ENCODE peak calls at places on chromosomes 13 and 19, in ten cellular contexts. A is heart right ventricle, I is AG04450, Y is IMR-90, W is body of pancreas, Z is fibroblast of mammary gland, O is fibroblast of lung, P is AG09309, V is GM23338, T is tibial artery. M is an unnamed sample.

GRCh38 chr13:66138172-66138811 is 1091.8 kb downstream of the PCDH9 start:
- DNase-seq in A (no peak), I (no peak), Y (no peak), W (no peak), Z (no peak), O (no peak), P (no peak), V (no peak), T (no peak), M (no peak)

GRCh38 chr13:36715841-36716240 is 42.0 kb downstream of the SERTM1 start:
- DNase-seq in A (no peak), I (no peak), Y (no peak), W (no peak), Z (no peak), O (no peak), P (no peak), V (no peak), T (no peak), M (no peak)

GRCh38 chr13:111095031-111095840 is 19.9 kb upstream of the ARHGEF7 start:
- DNase-seq in A (no peak), I (no peak), Y (no peak), W (no peak), Z (no peak), O (no peak), P (no peak), V (no peak), T (no peak), M (no peak)

GRCh38 chr19:17618919-17619318 is 63.5 kb downstream of the COLGALT1 start:
- DNase-seq in A (no peak), I (no peak), Y (no peak), W (no peak), Z (no peak), O (no peak), P (no peak), V (no peak), T (no peak), M (no peak)

GRCh38 chr19:35095667-35096368 is 19.8 kb upstream of the FXYD3 start:
- DNase-seq in A (no peak), I (no peak), Y (no peak), W (no peak), Z (no peak), O (no peak), P (no peak), V (no peak), T (no peak), M (no peak)

GRCh38 chr13:48153186-48153585 is 58.3 kb upstream of the MED4 start:
- DNase-seq in A (no peak), I (no peak), Y (no peak), W (no peak), Z (no peak), O (no peak), P (no peak), V (no peak), T (no peak), M (no peak)

GRCh38 chr13:20157387-20157786 is 3.5 kb downstream of the GJA3 start:
- DNase-seq in A (no peak), I (no peak), Y (no peak), W (no peak), Z (no peak), O (no peak), P (no peak), V (no peak), T (no peak), M (no peak)

GRCh38 chr13:66565261-66565660 is 664.9 kb downstream of the PCDH9 start:
- DNase-seq in A (no peak), I (no peak), Y (no peak), W (no peak), Z (no peak), O (no peak), P (no peak), V (no peak), T (no peak), M (no peak)

GRCh38 chr19:17784201-17785008 is 10.5 kb upstream of the B3GNT3 start:
- DNase-seq in A (peak), I (no peak), Y (peak), W (peak), Z (peak), O (peak), P (no peak), V (peak), T (peak), M (peak)

GRCh38 chr19:36604656-36605100 is 435 bp upstream of the ZNF382 start:
- DNase-seq in A (peak), I (no peak), Y (peak), W (peak), Z (peak), O (peak), P (no peak), V (peak), T (peak), M (peak)

GRCh38 chr19:46471116-46471733 is at the start of gene PNMA8A:
- DNase-seq in A (peak), I (no peak), Y (peak), W (peak), Z (peak), O (peak), P (no peak), V (peak), T (peak), M (peak)

GRCh38 chr13:22789916-22790315 is 390.9 kb upstream of the SGCG start:
- DNase-seq in A (no peak), I (no peak), Y (no peak), W (no peak), Z (no peak), O (no peak), P (no peak), V (no peak), T (no peak), M (no peak)

GRCh38 chr19:35710784-35711723 is 6.7 kb downstream of the ZBTB32 start:
- DNase-seq in A (no peak), I (no peak), Y (no peak), W (no peak), Z (peak), O (no peak), P (no peak), V (no peak), T (no peak), M (no peak)

GRCh38 chr13:44220948-44221347 is 152.7 kb upstream of the SERP2 start:
- DNase-seq in A (no peak), I (no peak), Y (no peak), W (no peak), Z (no peak), O (no peak), P (no peak), V (no peak), T (peak), M (no peak)

GRCh38 chr13:59356607-59357006 is 807.1 kb downstream of the DIAPH3 start:
- DNase-seq in A (peak), I (peak), Y (peak), W (peak), Z (peak), O (peak), P (no peak), V (no peak), T (peak), M (peak)

GRCh38 chr13:41835871-41836270 is 125.0 kb downstream of the VWA8 start:
- DNase-seq in A (no peak), I (peak), Y (peak), W (no peak), Z (peak), O (peak), P (no peak), V (no peak), T (no peak), M (peak)

GRCh38 chr19:39125554-39126311 is at the start of gene PAK4:
- DNase-seq in A (peak), I (peak), Y (peak), W (peak), Z (peak), O (peak), P (peak), V (peak), T (peak), M (peak)

GRCh38 chr13:36102721-36103120 is 28.5 kb downstream of the DCLK1 start:
- DNase-seq in A (no peak), I (no peak), Y (no peak), W (no peak), Z (no peak), O (no peak), P (no peak), V (no peak), T (no peak), M (no peak)

GRCh38 chr13:20128459-20128927 is 32.4 kb downstream of the GJA3 start:
- DNase-seq in A (no peak), I (no peak), Y (no peak), W (peak), Z (no peak), O (no peak), P (no peak), V (no peak), T (no peak), M (no peak)

GRCh38 chr13:51249767-51250741 is 27.9 kb downstream of the FAM124A start:
- DNase-seq in A (no peak), I (no peak), Y (no peak), W (peak), Z (no peak), O (no peak), P (no peak), V (peak), T (no peak), M (no peak)

GRCh38 chr13:43058318-43058674 is 34.9 kb downstream of the DNAJC15 start:
- DNase-seq in A (peak), I (no peak), Y (peak), W (no peak), Z (peak), O (peak), P (peak), V (no peak), T (no peak), M (peak)

GRCh38 chr13:43057653-43058317 is 34.4 kb downstream of the DNAJC15 start:
- DNase-seq in A (peak), I (no peak), Y (no peak), W (no peak), Z (no peak), O (peak), P (peak), V (peak), T (no peak), M (no peak)

GRCh38 chr13:43058836-43059235 is 35.5 kb downstream of the DNAJC15 start:
- DNase-seq in A (no peak), I (no peak), Y (no peak), W (no peak), Z (no peak), O (no peak), P (no peak), V (no peak), T (no peak), M (no peak)

DNA sequence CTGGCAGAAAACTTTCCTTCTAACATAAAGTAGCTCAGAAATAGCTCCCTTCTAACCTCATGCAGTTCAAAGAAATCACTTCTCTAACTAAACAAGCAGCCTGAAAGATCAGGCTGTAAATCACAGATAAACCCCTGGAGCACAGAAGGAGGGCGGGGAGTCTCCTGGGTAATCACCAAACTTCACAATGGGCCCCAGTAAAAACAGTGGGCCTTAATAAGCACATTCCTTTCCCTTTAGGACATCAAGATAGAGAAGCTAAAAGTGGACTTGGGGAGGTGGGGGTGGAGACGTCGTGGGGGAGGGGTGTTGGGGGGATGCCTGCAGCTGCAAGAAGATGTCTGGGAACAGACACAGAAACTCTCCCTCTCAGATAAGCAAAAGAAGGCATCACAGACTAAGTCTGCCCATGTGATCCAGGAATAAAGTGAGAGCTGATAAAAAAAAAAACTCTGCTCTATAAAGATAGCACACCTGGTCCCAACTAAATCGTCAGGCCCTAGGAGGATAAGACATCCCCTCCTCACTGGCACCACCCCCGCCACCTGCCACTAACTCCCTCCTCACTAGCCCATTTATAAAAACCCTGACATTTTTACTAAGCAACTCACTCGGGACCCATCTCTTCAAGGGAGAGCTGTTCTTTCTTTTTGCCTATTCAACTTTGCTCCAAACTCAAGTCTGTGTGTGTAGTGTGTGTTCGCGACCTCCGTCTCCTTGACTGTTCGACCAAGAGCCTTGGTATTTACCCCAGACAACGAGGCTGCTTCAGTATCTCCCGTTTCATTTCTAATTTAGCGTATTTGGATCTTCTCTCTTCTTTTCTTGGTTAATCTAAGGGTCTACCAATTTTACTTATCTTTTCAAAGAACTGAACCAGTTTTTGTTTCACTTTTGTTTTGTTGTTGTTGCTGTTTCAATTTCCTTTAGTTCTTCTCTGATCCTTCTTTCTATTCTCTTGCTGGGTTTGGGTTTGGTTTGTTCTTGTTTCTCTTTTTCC is 31.7 kb downstream of the DNAJC15 start:
- DNase-seq in A (peak), I (peak), Y (peak), W (no peak), Z (peak), O (peak), P (peak), V (peak), T (no peak), M (peak)
- H3K4me3 ChIP-seq in A (peak), I (peak), Y (peak), W (no peak), Z (peak), O (peak), P (peak), V (peak), T (peak), M (peak)

GRCh38 chr13:94073006-94073744 is 406.3 kb downstream of the DCT start:
- DNase-seq in A (no peak), I (peak), Y (peak), W (no peak), Z (peak), O (peak), P (peak), V (peak), T (no peak), M (peak)
- TF ChIP-seq CTCF in A (no peak), I (no peak), Y (no peak), W (no peak), Z (no peak), O (no peak), P (no peak), V (no peak), T (no peak), M (no peak)

DNA sequence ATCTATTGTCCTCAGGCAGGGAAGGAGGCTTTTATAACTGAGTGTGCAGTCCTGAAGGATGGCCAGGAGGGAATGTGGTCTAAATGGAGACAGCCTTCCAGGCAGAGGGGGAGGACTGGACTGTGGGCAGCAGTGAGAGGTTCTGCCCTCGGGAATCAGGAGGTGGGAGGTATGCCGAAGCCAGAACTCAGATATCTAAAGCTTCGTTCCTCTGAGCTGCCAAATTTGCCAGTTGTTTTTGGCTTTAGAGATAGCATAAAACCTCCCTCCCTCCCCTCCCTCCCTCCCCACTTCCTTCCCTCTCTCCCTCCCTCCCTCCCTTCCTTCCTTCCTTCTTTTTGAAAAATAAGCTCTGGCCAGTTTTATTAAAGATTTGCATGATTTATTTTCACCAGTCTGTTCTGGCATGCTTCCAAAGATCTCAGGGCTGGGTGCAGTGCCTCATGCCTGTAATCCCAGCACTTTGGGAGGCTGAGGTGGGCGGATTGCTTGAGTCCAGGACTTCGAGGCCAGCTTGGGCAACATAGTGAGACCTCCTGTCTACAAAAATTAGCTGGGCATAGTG is 2.4 kb downstream of the MEDAG start:
- DNase-seq in A (peak), I (no peak), Y (peak), W (no peak), Z (peak), O (peak), P (no peak), V (no peak), T (peak), M (peak)
- H3K4me3 ChIP-seq in A (no peak), I (no peak), Y (no peak), W (no peak), Z (peak), O (peak), P (no peak), V (no peak), T (peak), M (peak)

GRCh38 chr13:87872813-87873212 is 201.6 kb downstream of the SLITRK5 start:
- DNase-seq in A (no peak), I (no peak), Y (no peak), W (no peak), Z (peak), O (peak), P (no peak), V (no peak), T (no peak), M (no peak)

GRCh38 chr13:87877477-87877876 is 206.3 kb downstream of the SLITRK5 start:
- DNase-seq in A (no peak), I (no peak), Y (no peak), W (no peak), Z (no peak), O (no peak), P (no peak), V (no peak), T (no peak), M (no peak)

GRCh38 chr13:87878706-87879105 is 207.5 kb downstream of the SLITRK5 start:
- DNase-seq in A (no peak), I (no peak), Y (no peak), W (no peak), Z (no peak), O (no peak), P (no peak), V (no peak), T (no peak), M (no peak)
- TF ChIP-seq CTCF in A (no peak), I (no peak), Y (no peak), W (no peak), Z (no peak), O (no peak), P (no peak), V (no peak), T (no peak), M (no peak)

DNA sequence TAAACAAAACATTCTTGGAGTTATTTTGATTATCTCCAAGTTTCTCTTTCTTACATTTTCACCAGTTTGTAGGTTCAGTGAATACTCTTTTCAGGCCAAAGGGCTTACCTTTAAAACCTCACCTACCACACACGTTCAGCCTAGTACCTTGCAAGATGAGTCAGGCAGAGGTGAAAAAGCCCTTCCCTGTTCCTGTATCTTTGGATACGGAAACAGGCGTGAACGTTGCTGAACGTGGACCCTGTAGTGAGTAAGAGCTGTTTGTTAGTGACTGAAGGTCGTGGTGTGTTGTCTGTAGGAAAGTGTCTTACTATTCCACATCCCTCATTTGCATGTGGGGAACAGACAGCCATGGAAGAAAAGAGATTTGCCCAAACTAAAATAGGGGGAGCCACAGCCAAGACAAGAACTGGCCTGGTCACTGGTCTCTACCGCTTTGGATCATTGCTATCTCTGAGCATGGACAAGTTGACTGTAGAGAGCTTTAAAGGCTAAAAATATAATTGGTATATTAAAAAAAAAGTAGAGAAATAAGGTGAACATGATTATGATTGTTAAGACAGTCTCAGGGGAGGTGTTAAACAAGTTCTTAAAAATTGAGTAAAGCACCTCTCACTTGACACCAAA is 3.5 kb downstream of the CEBPG start:
- DNase-seq in A (no peak), I (no peak), Y (no peak), W (no peak), Z (no peak), O (no peak), P (no peak), V (no peak), T (no peak), M (no peak)
- H3K4me3 ChIP-seq in A (no peak), I (no peak), Y (no peak), W (no peak), Z (no peak), O (no peak), P (no peak), V (no peak), T (no peak), M (no peak)

GRCh38 chr13:32330438-32330837 is 15.1 kb downstream of the BRCA2 start:
- DNase-seq in A (no peak), I (no peak), Y (peak), W (no peak), Z (peak), O (peak), P (peak), V (no peak), T (no peak), M (peak)
- TF ChIP-seq CTCF in A (no peak), I (no peak), Y (no peak), W (no peak), Z (no peak), O (no peak), P (no peak), V (no peak), T (no peak), M (no peak)

GRCh38 chr19:13154241-13154778 is 4.1 kb downstream of the IER2 start:
- DNase-seq in A (peak), I (peak), Y (peak), W (peak), Z (peak), O (peak), P (peak), V (peak), T (peak), M (peak)
- H3K4me3 ChIP-seq in A (peak), I (peak), Y (peak), W (peak), Z (peak), O (peak), P (peak), V (peak), T (peak), M (peak)

GRCh38 chr13:104534847-104535246 is 1468.6 kb upstream of the SLC10A2 start:
- DNase-seq in A (no peak), I (no peak), Y (no peak), W (no peak), Z (no peak), O (no peak), P (no peak), V (peak), T (no peak), M (no peak)
- TF ChIP-seq CTCF in A (no peak), I (peak), Y (no peak), W (no peak), Z (no peak), O (no peak), P (no peak), V (peak), T (no peak), M (no peak)